ENCODE peak calls at places on chromosomes 11 and 22, in six cellular contexts. A, I, B, C, M and N are unnamed samples. For H3K9me3, the result is how much of the 10 kb centered on the place peaks cover.

GRCh38 chr11:17822021-17822781 is 87.6 kb downstream of the KCNC1 start:
- DNase-seq in A (no peak), I (no peak), B (no peak), C (peak), M (no peak), N (no peak)

GRCh38 chr11:47004595-47005033 is 68.1 kb downstream of the CSTPP1 start:
- DNase-seq in A (peak), I (no peak), B (no peak), C (peak), M (peak), N (peak)

GRCh38 chr11:76614471-76615183 is 55.9 kb downstream of the LRRC32 start:
- DNase-seq in A (peak), I (no peak), B (no peak), C (no peak), M (no peak), N (no peak)

GRCh38 chr11:30381879-30382278 is 59.0 kb downstream of the ARL14EP start:
- DNase-seq in A (no peak), I (no peak), B (no peak), C (no peak), M (no peak), N (no peak)

GRCh38 chr11:117639601-117640000 is 157.4 kb downstream of the DSCAML1 start:
- DNase-seq in A (no peak), I (no peak), B (peak), C (no peak), M (no peak), N (no peak)

GRCh38 chr11:65047581-65048422 is 6.8 kb downstream of the SAC3D1 start:
- DNase-seq in A (peak), I (no peak), B (no peak), C (no peak), M (no peak), N (no peak)

GRCh38 chr11:66373261-66373660 is 1.7 kb upstream of the SLC29A2 start:
- DNase-seq in A (no peak), I (no peak), B (no peak), C (no peak), M (no peak), N (no peak)

GRCh38 chr11:61626580-61627380 is 45.9 kb upstream of the SYT7 start:
- DNase-seq in A (peak), I (no peak), B (peak), C (no peak), M (peak), N (peak)

GRCh38 chr11:87224486-87224885 is 186.8 kb downstream of the TMEM135 start:
- DNase-seq in A (no peak), I (no peak), B (no peak), C (no peak), M (no peak), N (no peak)

GRCh38 chr11:12474871-12475270 is 97.5 kb downstream of the PARVA start:
- DNase-seq in A (no peak), I (no peak), B (no peak), C (no peak), M (no peak), N (no peak)

GRCh38 chr22:31287818-31288495 is 4.3 kb downstream of the PIK3IP1 start:
- DNase-seq in A (no peak), I (no peak), B (no peak), C (no peak), M (no peak), N (no peak)

DNA sequence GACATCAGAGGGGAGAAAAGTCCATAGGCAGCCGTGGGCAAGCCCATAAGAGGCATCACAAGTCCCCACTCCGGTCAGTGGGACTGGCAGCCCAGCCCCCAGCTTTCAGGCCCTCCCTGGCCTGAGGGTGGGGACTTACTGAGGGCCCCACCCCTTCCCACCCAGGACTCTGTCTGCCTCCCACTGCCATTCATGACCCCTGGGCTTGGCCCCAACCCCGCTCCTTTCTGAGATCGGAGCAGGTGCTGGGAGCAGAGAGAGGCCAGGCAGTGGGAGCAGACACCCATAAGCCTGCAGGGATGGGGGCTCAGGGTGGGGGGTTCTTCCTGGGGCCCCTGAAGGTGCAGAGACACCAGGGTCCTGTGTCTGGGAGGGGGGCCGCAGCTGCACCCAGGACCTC is 5.1 kb downstream of the UPK2 start:
- DNase-seq in A (no peak), I (no peak), B (no peak), C (no peak), M (no peak), N (no peak)
- H3K9me3 ChIP-seq in A (under half), I (under half), B (under half), C (under half), M (under half), N (under half)

GRCh38 chr11:45412033-45412432 is 125.9 kb upstream of the SYT13 start:
- DNase-seq in A (no peak), I (no peak), B (peak), C (no peak), M (no peak), N (no peak)
- H3K4me3 ChIP-seq in A (no peak), I (no peak), B (no peak), C (no peak), M (no peak), N (no peak)

GRCh38 chr22:41948142-41948541 is 1.2 kb upstream of the CENPM start:
- DNase-seq in A (no peak), I (no peak), B (no peak), C (no peak), M (no peak), N (no peak)

GRCh38 chr22:41943661-41944209 is 3.2 kb downstream of the CENPM start:
- DNase-seq in A (no peak), I (no peak), B (no peak), C (no peak), M (no peak), N (peak)

GRCh38 chr22:41947181-41948080 is 479 bp upstream of the CENPM start:
- DNase-seq in A (no peak), I (no peak), B (no peak), C (no peak), M (no peak), N (no peak)

GRCh38 chr22:41949297-41949965 is 2.5 kb upstream of the CENPM start:
- DNase-seq in A (no peak), I (no peak), B (no peak), C (no peak), M (no peak), N (no peak)

DNA sequence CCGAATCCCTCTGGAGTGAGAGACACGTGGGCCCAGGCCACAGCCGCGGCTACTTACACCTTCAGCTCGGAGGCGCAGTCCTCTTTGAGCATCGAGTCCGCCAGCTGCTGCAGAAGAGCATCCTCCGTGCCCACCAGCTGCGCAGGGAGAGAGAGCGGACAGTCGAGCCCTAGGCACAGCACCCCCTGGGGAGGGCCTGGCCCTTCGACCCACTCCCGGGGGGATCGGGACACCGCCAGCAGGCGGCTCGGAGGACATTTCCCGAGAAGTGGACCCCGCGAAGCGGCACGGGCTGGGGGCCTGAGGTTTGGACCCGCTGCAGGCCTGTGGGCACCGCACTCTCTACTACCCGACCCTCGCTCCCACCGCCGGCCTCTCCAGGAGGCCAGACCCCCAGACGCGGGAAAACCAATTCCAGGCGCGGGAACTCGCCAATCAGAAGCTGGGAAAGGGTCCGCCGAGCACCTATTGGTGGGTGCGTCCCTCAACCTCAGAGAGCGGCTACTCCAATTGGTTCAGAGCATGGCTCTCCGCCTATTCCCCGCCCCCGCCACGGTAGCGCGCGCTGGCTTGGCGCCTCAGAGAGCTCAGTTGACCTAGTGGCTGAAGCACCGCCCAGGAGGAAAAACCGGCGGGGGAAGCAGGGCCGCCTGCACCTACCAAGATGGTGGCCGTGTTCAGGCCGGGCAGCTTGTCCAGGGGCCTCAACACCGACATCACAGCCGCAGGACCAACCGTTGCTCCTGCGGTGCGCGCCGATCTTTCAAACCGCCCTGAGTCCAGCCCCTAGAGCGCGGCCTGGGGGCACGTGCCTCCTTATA is at the start of gene CENPM:
- DNase-seq in A (peak), I (peak), B (peak), C (peak), M (peak), N (peak)
- H3K27ac ChIP-seq in A (peak), I (peak), B (no peak), C (no peak), M (no peak), N (peak)

GRCh38 chr22:48894804-48895250 is 932.8 kb downstream of the BRD1 start:
- DNase-seq in A (no peak), I (no peak), B (peak), C (no peak), M (no peak), N (no peak)
- H3K9me3 ChIP-seq in A (under half), I (under half), B (under half), C (under half), M (under half), N (under half)

GRCh38 chr22:33589297-33589696 is 331.0 kb downstream of the LARGE1 start:
- DNase-seq in A (no peak), I (no peak), B (no peak), C (no peak), M (no peak), N (no peak)
- H3K4me3 ChIP-seq in A (no peak), I (no peak), B (no peak), C (no peak), M (no peak), N (no peak)

GRCh38 chr11:44536779-44537516 is 28.5 kb upstream of the CD82 start:
- DNase-seq in A (no peak), I (no peak), B (no peak), C (no peak), M (no peak), N (no peak)
- H3K27ac ChIP-seq in A (no peak), I (no peak), B (no peak), C (no peak), M (no peak), N (no peak)

GRCh38 chr11:78408619-78409018 is 9.0 kb downstream of the GAB2 start:
- DNase-seq in A (no peak), I (no peak), B (no peak), C (no peak), M (no peak), N (no peak)
- H3K9me3 ChIP-seq in A (under half), I (under half), B (under half), C (under half), M (under half), N (under half)

GRCh38 chr11:88353835-88354496 is 16.4 kb upstream of the CTSC start:
- DNase-seq in A (no peak), I (no peak), B (no peak), C (no peak), M (no peak), N (no peak)
- H3K4me3 ChIP-seq in A (no peak), I (no peak), B (no peak), C (no peak), M (no peak), N (no peak)

GRCh38 chr22:28560005-28560742 is 119.5 kb downstream of the TTC28 start:
- DNase-seq in A (no peak), I (no peak), B (no peak), C (no peak), M (no peak), N (no peak)
- H3K27ac ChIP-seq in A (no peak), I (no peak), B (no peak), C (peak), M (peak), N (no peak)